ENCODE peak calls at places on chromosomes 11 and 22, in seven cellular contexts. One of them, this sample, is unnamed.

GRCh38 chr11:17563248-17563647 is 16.2 kb downstream of the OTOG start:
- DNase-seq in activated CD4-positive, alpha-beta T cell treated with anti-CD3 and anti-CD28 coated beads, Interleukin-2, amount 10 ng/mL, durations not matched to agents 7 days and 5 days: no peak
- DNase-seq in cardiac muscle cell: no peak
- DNase-seq in brain microvascular endothelial cell: no peak
- DNase-seq in tibial nerve: no peak
- DNase-seq in A549: peak
- DNase-seq in Daoy: peak
- DNase-seq in this sample: no peak

GRCh38 chr11:118224512-118225180 is at the start of gene JAML:
- DNase-seq in brain microvascular endothelial cell: no peak
- DNase-seq in activated CD4-positive, alpha-beta T cell treated with anti-CD3 and anti-CD28 coated beads, Interleukin-2, amount 10 ng/mL, durations not matched to agents 7 days and 5 days: peak
- DNase-seq in A549: no peak
- DNase-seq in cardiac muscle cell: no peak
- DNase-seq in tibial nerve: no peak
- DNase-seq in Daoy: no peak
- DNase-seq in this sample: no peak

GRCh38 chr11:6232899-6233298 is 1.5 kb downstream of the FHIP1B start:
- DNase-seq in Daoy: no peak
- DNase-seq in brain microvascular endothelial cell: no peak
- DNase-seq in tibial nerve: no peak
- DNase-seq in A549: no peak
- DNase-seq in cardiac muscle cell: no peak
- DNase-seq in activated CD4-positive, alpha-beta T cell treated with anti-CD3 and anti-CD28 coated beads, Interleukin-2, amount 10 ng/mL, durations not matched to agents 7 days and 5 days: no peak
- DNase-seq in this sample: no peak

GRCh38 chr11:8973121-8973520 is 8.9 kb upstream of the TMEM9B start:
- DNase-seq in activated CD4-positive, alpha-beta T cell treated with anti-CD3 and anti-CD28 coated beads, Interleukin-2, amount 10 ng/mL, durations not matched to agents 7 days and 5 days: no peak
- DNase-seq in Daoy: no peak
- DNase-seq in cardiac muscle cell: no peak
- DNase-seq in A549: no peak
- DNase-seq in brain microvascular endothelial cell: no peak
- DNase-seq in tibial nerve: no peak
- DNase-seq in this sample: no peak

GRCh38 chr11:128342511-128343133 is 244.7 kb downstream of the ETS1 start:
- DNase-seq in tibial nerve: no peak
- DNase-seq in activated CD4-positive, alpha-beta T cell treated with anti-CD3 and anti-CD28 coated beads, Interleukin-2, amount 10 ng/mL, durations not matched to agents 7 days and 5 days: peak
- DNase-seq in Daoy: peak
- DNase-seq in A549: peak
- DNase-seq in brain microvascular endothelial cell: peak
- DNase-seq in cardiac muscle cell: peak
- DNase-seq in this sample: no peak

GRCh38 chr11:36817336-36817965 is 219.4 kb upstream of the RAG2 start:
- DNase-seq in cardiac muscle cell: peak
- DNase-seq in A549: peak
- DNase-seq in brain microvascular endothelial cell: no peak
- DNase-seq in tibial nerve: no peak
- DNase-seq in activated CD4-positive, alpha-beta T cell treated with anti-CD3 and anti-CD28 coated beads, Interleukin-2, amount 10 ng/mL, durations not matched to agents 7 days and 5 days: no peak
- DNase-seq in Daoy: peak
- DNase-seq in this sample: no peak

GRCh38 chr11:128262463-128263345 is 324.7 kb downstream of the ETS1 start:
- DNase-seq in Daoy: no peak
- DNase-seq in tibial nerve: no peak
- DNase-seq in cardiac muscle cell: no peak
- DNase-seq in A549: no peak
- DNase-seq in brain microvascular endothelial cell: no peak
- DNase-seq in activated CD4-positive, alpha-beta T cell treated with anti-CD3 and anti-CD28 coated beads, Interleukin-2, amount 10 ng/mL, durations not matched to agents 7 days and 5 days: no peak
- DNase-seq in this sample: no peak

GRCh38 chr11:26510201-26510600 is 61.9 kb downstream of the MUC15 start:
- DNase-seq in tibial nerve: no peak
- DNase-seq in brain microvascular endothelial cell: no peak
- DNase-seq in cardiac muscle cell: no peak
- DNase-seq in activated CD4-positive, alpha-beta T cell treated with anti-CD3 and anti-CD28 coated beads, Interleukin-2, amount 10 ng/mL, durations not matched to agents 7 days and 5 days: no peak
- DNase-seq in Daoy: no peak
- DNase-seq in A549: no peak
- DNase-seq in this sample: no peak

GRCh38 chr22:29341056-29341848 is 25.8 kb upstream of the RASL10A start:
- DNase-seq in brain microvascular endothelial cell: no peak
- DNase-seq in Daoy: no peak
- DNase-seq in A549: no peak
- DNase-seq in tibial nerve: no peak
- DNase-seq in cardiac muscle cell: no peak
- DNase-seq in activated CD4-positive, alpha-beta T cell treated with anti-CD3 and anti-CD28 coated beads, Interleukin-2, amount 10 ng/mL, durations not matched to agents 7 days and 5 days: no peak
- DNase-seq in this sample: no peak